ENCODE peak calls at places on chromosome 16, in five cellular contexts. J, Z, Y, G and H are unnamed samples.
A peak's percentile ranks its signal among the peaks of the same experiment; 100 is the strongest.

GRCh38 chr16:50265260-50265659 is 1.1 kb upstream of the ADCY7 start:
- DNase-seq in Y (no peak), Z (no peak), J (peak; percentile 65), G (peak; percentile 73), H (no peak)

GRCh38 chr16:19639986-19640421 is 78.0 kb downstream of the KNOP1 start:
- DNase-seq in Z (no peak), Y (no peak), J (peak; percentile 23), G (no peak), H (no peak)

GRCh38 chr16:25692734-25693508 is 1.2 kb downstream of the HS3ST4 start:
- DNase-seq in G (peak; percentile 33), J (no peak), Z (no peak), Y (no peak), H (no peak)

GRCh38 chr16:31267332-31268032 is 7.7 kb downstream of the ITGAM start:
- DNase-seq in Z (no peak), G (no peak), Y (no peak), J (no peak), H (peak; percentile 10)

GRCh38 chr16:68644715-68645493 is at the start of gene CDH3:
- DNase-seq in G (no peak), Y (no peak), Z (no peak), J (no peak), H (peak; percentile 84)

GRCh38 chr16:12111223-12111622 is 134.7 kb downstream of the SNX29 start:
- DNase-seq in G (no peak), J (no peak), Z (no peak), Y (no peak), H (peak; percentile 47)

GRCh38 chr16:9003322-9003721 is 39.6 kb upstream of the USP7 start:
- DNase-seq in Z (no peak), J (no peak), G (no peak), Y (no peak), H (no peak)

GRCh38 chr16:51553910-51554309 is 402.8 kb upstream of the SALL1 start:
- DNase-seq in Y (peak; percentile 59), J (no peak), G (no peak), Z (no peak), H (no peak)

GRCh38 chr16:23670137-23670776 is 8.4 kb upstream of the PLK1 start:
- DNase-seq in G (no peak), J (no peak), Y (peak; percentile 95), Z (no peak), H (no peak)

GRCh38 chr16:13435873-13436474 is 484.0 kb upstream of the ERCC4 start:
- DNase-seq in J (peak; percentile 20), Y (peak; percentile 5), G (peak; percentile 27), Z (no peak), H (no peak)

GRCh38 chr16:65876200-65876498 is 490.3 kb upstream of the CDH5 start:
- DNase-seq in G (no peak), Z (no peak), Y (peak; percentile 24), J (no peak), H (no peak)

GRCh38 chr16:23557779-23558330 is 328 bp downstream of the UBFD1 start:
- DNase-seq in Z (no peak), Y (peak; percentile 56), G (peak; percentile 16), J (peak; percentile 40), H (no peak)

GRCh38 chr16:4240624-4241023 is 1.3 kb downstream of the SRL start:
- DNase-seq in G (no peak), Y (no peak), J (no peak), Z (peak; percentile 53), H (no peak)

GRCh38 chr16:303760-304505 is 21.0 kb downstream of the PDIA2 start:
- DNase-seq in J (peak; percentile 14), Y (peak; percentile 5), G (no peak), Z (no peak), H (no peak)

GRCh38 chr16:11411059-11411550 is 65.8 kb downstream of the RMI2 start:
- DNase-seq in Z (no peak), Y (no peak), J (no peak), G (no peak), H (no peak)

GRCh38 chr16:78900039-78900811 is 700.3 kb downstream of the MAF start:
- DNase-seq in Z (no peak), Y (no peak), J (no peak), G (no peak), H (no peak)

GRCh38 chr16:78500659-78501226 is 401.3 kb downstream of the WWOX start:
- DNase-seq in J (no peak), G (no peak), Z (no peak), Y (no peak), H (no peak)

GRCh38 chr16:85699628-85700027 is 10.9 kb upstream of the GINS2 start:
- DNase-seq in Z (peak; percentile 34), G (no peak), Y (peak; percentile 24), J (peak; percentile 40), H (no peak)

GRCh38 chr16:57477531-57478202 is 8.6 kb downstream of the DOK4 start:
- DNase-seq in J (no peak), Y (no peak), G (no peak), Z (no peak), H (peak; percentile 66)

GRCh38 chr16:57476546-57477410 is 9.5 kb downstream of the DOK4 start:
- DNase-seq in G (no peak), Z (no peak), Y (no peak), J (no peak), H (no peak)

GRCh38 chr16:57473906-57474305 is 11.4 kb downstream of the POLR2C start:
- DNase-seq in Z (no peak), J (no peak), G (no peak), Y (no peak), H (no peak)

GRCh38 chr16:57474671-57475661 is 11.3 kb downstream of the DOK4 start:
- DNase-seq in J (no peak), G (no peak), Z (no peak), Y (no peak), H (no peak)

DNA sequence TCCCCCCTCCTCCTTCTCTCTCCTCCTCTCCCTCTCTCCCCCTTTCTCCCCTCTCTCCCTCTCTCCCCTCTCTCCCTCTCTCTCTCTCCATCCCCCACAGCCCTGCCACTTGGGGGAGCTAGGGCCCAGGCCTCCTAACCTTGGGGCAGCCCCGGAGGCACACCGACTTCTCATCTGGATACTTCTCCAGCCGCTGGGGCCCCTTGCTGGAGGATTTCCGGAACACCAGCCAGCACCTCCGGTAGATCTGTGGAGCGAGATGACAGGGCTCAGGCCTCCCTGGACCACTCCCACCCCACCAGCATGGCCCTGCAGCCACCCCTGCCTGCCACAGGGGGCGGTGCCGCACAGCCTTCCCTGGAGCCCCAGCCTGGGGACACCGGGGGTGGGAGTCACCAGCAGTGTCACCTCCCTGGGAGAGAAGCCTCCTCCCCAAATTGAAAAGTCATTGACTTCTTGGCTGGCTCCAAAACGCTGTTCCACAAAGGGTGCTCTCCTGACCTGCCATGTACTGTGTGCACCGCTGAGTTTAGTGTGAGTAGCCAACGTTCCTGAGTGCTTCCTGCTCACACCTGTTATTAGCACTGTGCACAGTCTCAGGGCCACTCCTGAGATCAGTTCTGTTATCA is 10.5 kb downstream of the DOK4 start:
- DNase-seq in G (peak; percentile 72), J (peak; percentile 88), Y (peak; percentile 18), Z (no peak), H (peak; percentile 81)
- H3K4me3 ChIP-seq in G (no peak overlapping the region), J (no peak overlapping the region), Y (no peak overlapping the region), Z (no peak overlapping the region), H (no peak overlapping the region)

DNA sequence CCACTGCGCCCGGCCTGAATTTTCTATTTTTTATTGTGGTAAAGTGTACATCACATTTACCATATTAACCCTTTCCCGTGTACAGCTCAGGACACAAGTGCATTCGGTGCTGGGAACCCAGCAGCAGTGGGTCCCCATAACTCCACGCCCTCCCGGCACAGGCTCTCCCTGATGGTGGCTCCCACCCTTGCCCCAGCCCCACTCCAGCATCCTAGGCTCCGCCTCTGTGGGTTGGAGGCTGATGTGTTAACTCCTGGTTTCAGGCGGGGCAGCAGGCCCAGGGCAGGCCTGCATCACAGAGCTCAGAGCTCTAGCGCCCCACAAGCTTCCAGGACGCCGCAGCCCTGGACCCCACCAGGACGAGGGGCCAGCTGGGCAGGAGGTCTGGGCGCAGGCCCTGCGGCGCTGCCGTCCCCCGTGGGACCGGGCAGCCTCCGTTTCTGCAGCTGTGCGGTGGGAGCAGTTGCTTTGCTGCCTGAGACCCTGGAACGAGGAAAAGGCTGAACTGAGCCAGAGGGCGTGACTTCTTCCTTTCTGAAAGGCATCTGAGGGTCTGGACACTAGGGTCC is 19.6 kb downstream of the ZFPM1 start:
- DNase-seq in J (peak; percentile 65), G (no peak), Y (peak; percentile 42), Z (peak; percentile 34), H (no peak)
- H3K4me3 ChIP-seq in J (no peak overlapping the region), G (no peak overlapping the region), Y (no peak overlapping the region), Z (peak overlapping the region; percentile 60), H (no peak overlapping the region)

GRCh38 chr16:84613408-84614071 is 4.3 kb downstream of the COTL1 start:
- DNase-seq in Y (no peak), Z (no peak), J (no peak), G (no peak), H (peak; percentile 75)

GRCh38 chr16:84612686-84613085 is 5.2 kb downstream of the COTL1 start:
- DNase-seq in Y (no peak), Z (no peak), G (no peak), J (no peak), H (no peak)

GRCh38 chr16:84616515-84616914 is 1.4 kb downstream of the COTL1 start:
- DNase-seq in Y (no peak), J (no peak), Z (no peak), G (no peak), H (no peak)

GRCh38 chr16:84614914-84615813 is 2.7 kb downstream of the COTL1 start:
- DNase-seq in J (no peak), Y (no peak), Z (no peak), G (no peak), H (no peak)

GRCh38 chr16:84614075-84614474 is 3.8 kb downstream of the COTL1 start:
- DNase-seq in G (no peak), J (no peak), Z (no peak), Y (peak; percentile 66), H (no peak)
- H3K4me3 ChIP-seq in G (no peak overlapping the region), J (no peak overlapping the region), Z (no peak overlapping the region), Y (peak overlapping the region; percentile 3), H (no peak overlapping the region)

GRCh38 chr16:2149630-2150417 is 1.4 kb downstream of the RAB26 start:
- DNase-seq in Z (no peak), J (peak; percentile 58), G (no peak), Y (peak; percentile 34), H (no peak)

GRCh38 chr16:2148714-2149629 is 547 bp downstream of the RAB26 start:
- DNase-seq in Z (no peak), G (no peak), J (peak; percentile 58), Y (peak; percentile 32), H (peak; percentile 62)

GRCh38 chr16:2146739-2147138 is 1.7 kb upstream of the RAB26 start:
- DNase-seq in Y (no peak), J (no peak), G (no peak), Z (no peak), H (peak; percentile 67)

GRCh38 chr16:2147378-2147777 is 1.0 kb upstream of the RAB26 start:
- DNase-seq in J (no peak), Y (no peak), Z (no peak), G (no peak), H (no peak)

DNA sequence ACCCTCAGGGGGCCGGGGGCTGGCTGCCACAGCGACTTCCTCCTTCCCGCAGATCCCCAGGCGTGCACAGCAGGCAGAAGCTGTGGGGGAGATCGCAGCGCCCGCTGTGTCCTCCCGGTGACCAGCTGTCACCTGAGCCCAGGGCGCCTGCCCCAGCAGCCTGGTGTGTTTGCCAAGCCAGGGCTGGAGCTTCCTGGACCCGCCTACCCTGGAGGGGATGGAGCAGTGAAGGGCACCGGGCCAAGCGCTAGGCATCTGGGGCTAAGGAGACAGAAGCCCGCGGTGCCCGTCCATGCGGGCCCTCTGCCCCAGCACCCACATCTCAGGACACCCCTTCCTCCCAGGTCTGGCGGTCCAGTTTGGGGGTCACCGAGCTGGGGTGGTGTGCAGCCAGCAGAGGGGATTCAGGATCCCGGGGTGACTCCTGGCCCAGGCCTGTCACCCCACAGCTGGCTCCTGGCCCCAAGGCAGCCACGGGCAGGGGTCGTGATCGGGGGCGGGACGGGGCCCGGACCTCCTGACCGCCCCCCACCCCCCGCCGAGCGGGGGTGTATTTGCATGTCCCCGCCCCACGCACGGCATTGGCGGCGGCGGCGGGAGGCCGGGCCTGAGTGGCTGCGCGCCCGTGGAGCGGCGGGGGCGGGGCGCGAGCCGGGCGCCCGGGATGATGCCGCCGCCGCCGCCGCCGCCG is at the start of gene RAB26:
- DNase-seq in Z (peak; percentile 83), J (peak; percentile 81), Y (peak; percentile 31), G (peak; percentile 90), H (peak; percentile 93)
- H3K4me3 ChIP-seq in Z (peak within 1 kb of the TSS; percentile 66), J (peak within 1 kb of the TSS; percentile 48), Y (peak within 1 kb of the TSS; percentile 13), G (peak within 1 kb of the TSS; percentile 82), H (peak within 1 kb of the TSS; percentile 48)